ENCODE peak calls at places on chromosomes 11 and 22, in four cellular contexts. T is HepG2, H is K562, S is SK-N-SH. D is an unnamed sample.

GRCh38 chr22:49667236-49667635 is 160.4 kb downstream of the BRD1 start:
- DNase-seq in H (no peak), T (no peak), S (no peak), D (no peak)

GRCh38 chr22:38831166-38831945 is 12.5 kb downstream of the NPTXR start:
- DNase-seq in H (no peak), S (no peak), T (no peak), D (no peak)

GRCh38 chr22:50293441-50294318 is 13.8 kb downstream of the PLXNB2 start:
- DNase-seq in H (no peak), S (peak), T (peak), D (no peak)

GRCh38 chr22:26585104-26585790 is 4.7 kb downstream of the TPST2 start:
- DNase-seq in T (no peak), H (no peak), S (peak), D (no peak)

GRCh38 chr11:5713695-5714094 is 22.6 kb upstream of the OR56B1 start:
- DNase-seq in S (no peak), T (no peak), H (no peak), D (no peak)

GRCh38 chr11:59862252-59862651 is 4.0 kb downstream of the TCN1 start:
- DNase-seq in T (no peak), S (no peak), H (no peak), D (no peak)

GRCh38 chr11:93611836-93612677 is 49.4 kb upstream of the CEP295 start:
- DNase-seq in S (no peak), T (no peak), H (no peak), D (no peak)

GRCh38 chr11:61893981-61894380 is 2.6 kb upstream of the FADS3 start:
- DNase-seq in S (no peak), T (no peak), H (no peak), D (no peak)

GRCh38 chr11:62921573-62922188 is 518 bp upstream of the CHRM1 start:
- DNase-seq in S (peak), H (peak), T (no peak), D (no peak)

GRCh38 chr11:74138021-74138420 is 32.8 kb downstream of the C2CD3 start:
- DNase-seq in H (no peak), T (no peak), S (no peak), D (no peak)

GRCh38 chr11:73034777-73035176 is 107.3 kb downstream of the FCHSD2 start:
- DNase-seq in S (no peak), T (no peak), H (no peak), D (no peak)

GRCh38 chr22:40196628-40197027 is 18.9 kb downstream of the TNRC6B start:
- DNase-seq in S (no peak), T (no peak), H (no peak), D (no peak)

GRCh38 chr11:119375629-119376196 is 5.8 kb downstream of the USP2 start:
- DNase-seq in S (peak), H (peak), T (peak), D (no peak)

GRCh38 chr11:102144357-102145342 is 34.4 kb downstream of the YAP1 start:
- DNase-seq in H (no peak), S (no peak), T (peak), D (no peak)

GRCh38 chr11:66100272-66101037 is 30.4 kb downstream of the PACS1 start:
- DNase-seq in T (no peak), H (no peak), S (peak), D (no peak)

GRCh38 chr11:65382036-65382803 is at the start of gene SLC25A45:
- DNase-seq in H (peak), T (peak), S (peak), D (peak)

GRCh38 chr11:20047006-20047405 is 113.3 kb downstream of the DBX1 start:
- DNase-seq in H (no peak), T (no peak), S (no peak), D (no peak)

GRCh38 chr22:49925525-49926128 is 7.2 kb downstream of the CRELD2 start:
- DNase-seq in S (no peak), T (no peak), H (no peak), D (no peak)

GRCh38 chr22:48118654-48119053 is 1356.2 kb downstream of the TBC1D22A start:
- DNase-seq in T (no peak), H (no peak), S (no peak), D (no peak)

GRCh38 chr11:129141748-129142475 is 50.2 kb downstream of the ARHGAP32 start:
- DNase-seq in T (no peak), H (no peak), S (no peak), D (no peak)

GRCh38 chr11:3834349-3835099 is 6.2 kb downstream of the RHOG start:
- DNase-seq in S (no peak), H (peak), T (no peak), D (no peak)

GRCh38 chr22:32917577-32918375 is 116.3 kb downstream of the TIMP3 start:
- DNase-seq in H (no peak), T (no peak), S (no peak), D (no peak)

GRCh38 chr22:43346521-43346929 is 3.4 kb upstream of the SCUBE1 start:
- DNase-seq in S (peak), T (peak), H (peak), D (peak)

GRCh38 chr22:31394326-31394725 is 5.1 kb upstream of the DRG1 start:
- DNase-seq in S (no peak), T (no peak), H (no peak), D (no peak)

GRCh38 chr11:98711011-98711410 is 309.7 kb upstream of the CNTN5 start:
- DNase-seq in S (no peak), H (no peak), T (no peak), D (no peak)

GRCh38 chr11:133844217-133844616 is 1.1 kb downstream of the SPATA19 start:
- DNase-seq in H (no peak), T (no peak), S (no peak), D (no peak)

GRCh38 chr11:129992161-129992944 is 10.3 kb downstream of the PRDM10 start:
- DNase-seq in T (peak), S (peak), H (peak), D (peak)

GRCh38 chr11:27358306-27358705 is 4.7 kb downstream of the CCDC34 start:
- DNase-seq in S (no peak), T (no peak), H (no peak), D (no peak)

GRCh38 chr11:134004406-134005197 is 47.8 kb upstream of the IGSF9B start:
- DNase-seq in S (no peak), T (no peak), H (no peak), D (no peak)

GRCh38 chr11:113286509-113287497 is 27.6 kb upstream of the TTC12 start:
- DNase-seq in H (no peak), T (no peak), S (no peak), D (no peak)

GRCh38 chr11:88341852-88342251 is 4.3 kb upstream of the CTSC start:
- DNase-seq in S (no peak), H (no peak), T (no peak), D (no peak)

GRCh38 chr11:58498464-58498863 is 9.4 kb downstream of the OR5B21 start:
- DNase-seq in S (no peak), H (no peak), T (no peak), D (no peak)

GRCh38 chr22:36613958-36614357 is 85.0 kb upstream of the EIF3D start:
- DNase-seq in S (no peak), T (peak), H (no peak), D (no peak)

GRCh38 chr11:133896642-133897330 is 51.5 kb upstream of the SPATA19 start:
- DNase-seq in S (no peak), T (no peak), H (no peak), D (no peak)

GRCh38 chr11:118530180-118530682 is 761 bp upstream of the TMEM25 start:
- DNase-seq in S (no peak), H (peak), T (no peak), D (no peak)

GRCh38 chr11:70043482-70043881 is 34.6 kb upstream of the ANO1 start:
- DNase-seq in T (no peak), S (no peak), H (no peak), D (no peak)

GRCh38 chr11:43278302-43278956 is 33.4 kb upstream of the API5 start:
- DNase-seq in T (peak), S (peak), H (no peak), D (peak)
- TF ChIP-seq FOXM1 in T (no peak), S (no peak), H (no peak), D (no peak)

DNA sequence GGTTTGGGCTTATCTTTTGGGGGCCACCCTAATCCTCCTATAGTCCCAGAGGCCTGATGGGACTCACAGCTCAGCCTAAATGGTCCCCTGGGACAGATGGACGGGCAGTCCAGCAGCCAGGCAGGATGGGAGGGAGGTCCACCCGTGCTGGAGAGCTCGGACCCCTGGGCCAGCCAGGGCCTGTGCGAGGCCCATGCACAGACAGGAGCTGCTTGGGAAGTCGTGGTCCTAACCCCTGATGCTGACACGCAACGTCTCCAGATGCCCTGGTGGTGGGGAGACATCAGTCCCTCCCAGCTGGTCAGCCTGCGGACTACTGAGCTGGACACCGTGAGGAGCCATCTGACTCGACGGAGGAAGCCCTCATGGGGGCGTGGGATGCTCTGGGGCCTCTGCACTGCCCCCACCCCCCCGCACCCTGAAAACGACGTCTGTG is 31.2 kb upstream of the MUC5AC start:
- DNase-seq in T (no peak), S (peak), H (no peak), D (no peak)
- TF ChIP-seq FOXM1 in T (no peak), S (no peak), H (no peak), D (no peak)

DNA sequence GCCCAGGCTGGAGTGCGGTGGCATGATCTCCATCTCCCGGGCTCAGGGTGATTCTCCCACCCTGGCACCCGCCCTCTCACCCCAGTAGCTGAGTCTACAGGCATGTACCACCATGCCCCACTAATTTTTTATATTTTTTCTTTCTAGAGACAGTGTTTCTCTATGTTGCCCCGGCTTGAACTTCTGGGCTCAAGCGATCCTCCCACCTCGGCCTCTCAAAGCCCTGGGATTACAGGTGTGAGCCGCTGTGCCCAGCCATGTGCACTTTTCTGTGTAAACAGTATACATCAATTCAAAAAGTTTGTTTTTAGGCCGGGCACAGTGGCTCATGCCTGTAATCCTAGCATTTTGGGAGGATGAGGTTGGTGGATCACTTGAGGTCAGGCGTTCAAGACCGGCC is 14.7 kb downstream of the GRIK4 start:
- DNase-seq in S (no peak), T (no peak), H (no peak), D (no peak)
- TF ChIP-seq FOXM1 in S (no peak), T (no peak), H (no peak), D (no peak)

GRCh38 chr22:44645531-44645930 is 56.5 kb upstream of the PRR5 start:
- DNase-seq in S (peak), H (no peak), T (no peak), D (no peak)
- TF ChIP-seq FOXM1 in S (no peak), H (no peak), T (no peak), D (no peak)

GRCh38 chr22:22019659-22020424 is 37.3 kb upstream of the TOP3B start:
- DNase-seq in T (no peak), S (no peak), H (peak), D (no peak)
- TF ChIP-seq FOXM1 in T (no peak), S (no peak), H (no peak), D (no peak)

GRCh38 chr11:35085766-35086165 is 53.2 kb upstream of the CD44 start:
- DNase-seq in T (no peak), S (no peak), H (no peak), D (no peak)

GRCh38 chr11:35084817-35085424 is 54.0 kb upstream of the CD44 start:
- DNase-seq in S (no peak), T (no peak), H (no peak), D (no peak)

GRCh38 chr11:35082322-35083180 is 56.4 kb upstream of the CD44 start:
- DNase-seq in T (no peak), H (peak), S (no peak), D (peak)

GRCh38 chr11:35079581-35079980 is 59.4 kb upstream of the CD44 start:
- DNase-seq in H (no peak), S (no peak), T (no peak), D (no peak)

DNA sequence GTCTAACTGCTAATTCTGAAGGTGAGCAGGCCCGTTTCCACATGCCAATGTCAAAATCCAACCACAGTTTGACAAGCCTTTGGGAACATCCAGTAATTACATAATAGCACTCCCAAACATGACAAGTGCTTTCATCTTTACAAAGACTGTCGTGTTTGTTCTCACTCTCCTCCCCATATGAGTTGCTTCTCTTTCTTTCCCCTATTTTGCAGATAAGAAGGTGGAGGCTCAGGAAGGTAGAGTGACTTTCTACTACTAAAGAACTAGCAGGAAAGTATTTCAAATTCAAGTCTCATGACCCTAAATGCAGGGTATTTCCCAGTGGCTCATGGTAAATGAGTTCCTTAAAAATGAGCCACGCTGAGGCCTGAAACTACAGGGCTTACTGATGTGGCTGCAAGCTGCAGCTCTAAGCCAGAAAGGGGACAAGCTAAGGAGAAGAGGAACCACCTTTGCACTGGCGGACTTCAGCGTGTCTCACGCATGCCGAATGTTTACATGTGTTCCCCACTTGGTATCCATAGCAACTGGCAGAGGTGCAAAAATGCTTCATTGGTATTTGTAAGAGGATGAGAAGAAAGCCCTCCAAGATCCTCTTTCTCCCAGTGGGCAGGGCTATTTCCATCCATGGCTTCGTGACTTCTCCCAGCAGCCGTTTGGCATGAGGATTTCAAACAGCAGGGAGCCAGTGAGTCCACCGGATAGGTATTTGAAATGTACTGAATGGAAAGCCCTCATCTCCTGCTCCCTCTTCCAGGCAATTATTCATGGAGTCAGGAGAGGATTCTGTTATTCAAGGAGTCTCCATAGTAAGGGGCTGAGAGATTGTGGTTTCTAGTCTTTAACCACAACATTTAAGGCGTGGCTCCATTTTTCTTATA is 55.5 kb upstream of the CD44 start:
- DNase-seq in S (no peak), T (no peak), H (no peak), D (no peak)
- TF ChIP-seq FOXM1 in S (no peak), T (no peak), H (no peak), D (no peak)

D was measured in HEK293T.